ENCODE peak calls at places on chromosomes 7 and 10, in six cellular contexts. One of them, this sample, is unnamed. For H3K4me1, the result is how much of the 10 kb centered on the place peaks cover.

GRCh38 chr7:92135490-92135889 is 1.2 kb upstream of the CYP51A1 start:
- DNase-seq in lung: no peak
- DNase-seq in pancreas: no peak
- DNase-seq in aorta: no peak
- DNase-seq in breast epithelium: no peak
- DNase-seq in PC-3: no peak
- DNase-seq in this sample: peak

GRCh38 chr7:44581426-44581906 is 565 bp downstream of the TMED4 start:
- DNase-seq in lung: no peak
- DNase-seq in pancreas: no peak
- DNase-seq in aorta: no peak
- DNase-seq in breast epithelium: no peak
- DNase-seq in PC-3: no peak
- DNase-seq in this sample: no peak

GRCh38 chr10:42885491-42886270 is 103.1 kb downstream of the BMS1 start:
- DNase-seq in lung: peak
- DNase-seq in pancreas: no peak
- DNase-seq in aorta: peak
- DNase-seq in breast epithelium: no peak
- DNase-seq in PC-3: no peak
- DNase-seq in this sample: no peak

GRCh38 chr7:46565257-46565656 is 644.2 kb upstream of the IGFBP3 start:
- DNase-seq in lung: no peak
- DNase-seq in pancreas: no peak
- DNase-seq in aorta: no peak
- DNase-seq in breast epithelium: no peak
- DNase-seq in PC-3: no peak
- DNase-seq in this sample: no peak

GRCh38 chr10:71357792-71358265 is 38.8 kb downstream of the SLC29A3 start:
- DNase-seq in lung: no peak
- DNase-seq in pancreas: no peak
- DNase-seq in aorta: no peak
- DNase-seq in breast epithelium: no peak
- DNase-seq in PC-3: no peak
- DNase-seq in this sample: peak

GRCh38 chr10:67573484-67573883 is 122.5 kb downstream of the CTNNA3 start:
- DNase-seq in lung: no peak
- DNase-seq in pancreas: no peak
- DNase-seq in aorta: no peak
- DNase-seq in breast epithelium: no peak
- DNase-seq in PC-3: no peak
- DNase-seq in this sample: no peak

GRCh38 chr7:92448185-92448747 is 984 bp downstream of the GATAD1 start:
- DNase-seq in lung: peak
- DNase-seq in pancreas: peak
- DNase-seq in aorta: no peak
- DNase-seq in breast epithelium: no peak
- DNase-seq in PC-3: peak
- DNase-seq in this sample: peak

GRCh38 chr10:110815354-110816004 is 56.2 kb upstream of the PDCD4 start:
- DNase-seq in lung: no peak
- DNase-seq in pancreas: no peak
- DNase-seq in aorta: no peak
- DNase-seq in breast epithelium: no peak
- DNase-seq in PC-3: no peak
- DNase-seq in this sample: no peak

GRCh38 chr10:131012641-131012985 is 298.9 kb downstream of the TCERG1L start:
- DNase-seq in lung: no peak
- DNase-seq in pancreas: no peak
- DNase-seq in aorta: no peak
- DNase-seq in breast epithelium: no peak
- DNase-seq in PC-3: no peak
- DNase-seq in this sample: no peak

GRCh38 chr10:75611972-75612331 is 180.5 kb downstream of the LRMDA start:
- DNase-seq in lung: no peak
- DNase-seq in pancreas: no peak
- DNase-seq in aorta: no peak
- DNase-seq in breast epithelium: no peak
- DNase-seq in PC-3: no peak
- DNase-seq in this sample: no peak

GRCh38 chr7:73308665-73309214 is at the start of gene NSUN5:
- DNase-seq in lung: peak
- DNase-seq in pancreas: peak
- DNase-seq in aorta: peak
- DNase-seq in breast epithelium: peak
- DNase-seq in PC-3: peak
- DNase-seq in this sample: peak

GRCh38 chr7:127895814-127896280 is 135.4 kb downstream of the LRRC4 start:
- DNase-seq in lung: no peak
- DNase-seq in pancreas: no peak
- DNase-seq in aorta: no peak
- DNase-seq in breast epithelium: no peak
- DNase-seq in PC-3: no peak
- DNase-seq in this sample: no peak

GRCh38 chr7:73521636-73522080 is 435 bp downstream of the BAZ1B start:
- DNase-seq in lung: no peak
- DNase-seq in pancreas: peak
- DNase-seq in aorta: peak
- DNase-seq in breast epithelium: peak
- DNase-seq in PC-3: peak
- DNase-seq in this sample: peak

GRCh38 chr10:80535671-80536360 is 1.9 kb upstream of the SH2D4B start:
- DNase-seq in lung: peak
- DNase-seq in pancreas: peak
- DNase-seq in aorta: peak
- DNase-seq in breast epithelium: peak
- DNase-seq in PC-3: no peak
- DNase-seq in this sample: no peak

GRCh38 chr10:126500866-126501265 is 112.6 kb upstream of the ADAM12 start:
- DNase-seq in lung: no peak
- DNase-seq in pancreas: no peak
- DNase-seq in aorta: no peak
- DNase-seq in breast epithelium: no peak
- DNase-seq in PC-3: no peak
- DNase-seq in this sample: peak

GRCh38 chr10:45439365-45439764 is 65.3 kb downstream of the ALOX5 start:
- DNase-seq in lung: no peak
- DNase-seq in pancreas: no peak
- DNase-seq in aorta: no peak
- DNase-seq in breast epithelium: no peak
- DNase-seq in PC-3: no peak
- DNase-seq in this sample: no peak

GRCh38 chr7:151128716-151129115 is 38.8 kb downstream of the GBX1 start:
- DNase-seq in lung: no peak
- DNase-seq in pancreas: no peak
- DNase-seq in aorta: no peak
- DNase-seq in breast epithelium: no peak
- DNase-seq in PC-3: no peak
- DNase-seq in this sample: no peak

GRCh38 chr7:102450242-102450641 is 14.4 kb downstream of the ALKBH4 start:
- DNase-seq in lung: no peak
- DNase-seq in pancreas: no peak
- DNase-seq in aorta: no peak
- DNase-seq in breast epithelium: no peak
- DNase-seq in PC-3: peak
- DNase-seq in this sample: no peak

GRCh38 chr10:102394079-102394800 is 1.3 kb upstream of the NFKB2 start:
- DNase-seq in lung: peak
- DNase-seq in pancreas: peak
- DNase-seq in aorta: peak
- DNase-seq in breast epithelium: peak
- DNase-seq in PC-3: peak
- DNase-seq in this sample: peak

GRCh38 chr7:100213672-100214071 is 6.1 kb upstream of the PVRIG start:
- DNase-seq in lung: no peak
- DNase-seq in pancreas: no peak
- DNase-seq in aorta: peak
- DNase-seq in breast epithelium: no peak
- DNase-seq in PC-3: no peak
- DNase-seq in this sample: no peak

GRCh38 chr10:32489935-32490334 is 44.0 kb downstream of the CCDC7 start:
- DNase-seq in lung: no peak
- DNase-seq in pancreas: no peak
- DNase-seq in aorta: no peak
- DNase-seq in breast epithelium: no peak
- DNase-seq in PC-3: no peak
- DNase-seq in this sample: peak

GRCh38 chr7:109879429-109879828 is 1211.5 kb upstream of the LRRN3 start:
- DNase-seq in lung: no peak
- DNase-seq in pancreas: no peak
- DNase-seq in aorta: no peak
- DNase-seq in breast epithelium: no peak
- DNase-seq in PC-3: no peak
- DNase-seq in this sample: no peak

GRCh38 chr10:104333037-104333727 is 5.1 kb downstream of the ITPRIP start:
- DNase-seq in lung: no peak
- DNase-seq in pancreas: no peak
- DNase-seq in aorta: no peak
- DNase-seq in breast epithelium: peak
- DNase-seq in PC-3: no peak
- DNase-seq in this sample: no peak

GRCh38 chr10:104336829-104337526 is 1.3 kb downstream of the ITPRIP start:
- DNase-seq in lung: no peak
- DNase-seq in pancreas: no peak
- DNase-seq in aorta: no peak
- DNase-seq in breast epithelium: no peak
- DNase-seq in PC-3: no peak
- DNase-seq in this sample: peak

GRCh38 chr10:104333728-104334373 is 4.4 kb downstream of the ITPRIP start:
- DNase-seq in lung: no peak
- DNase-seq in pancreas: no peak
- DNase-seq in aorta: no peak
- DNase-seq in breast epithelium: peak
- DNase-seq in PC-3: no peak
- DNase-seq in this sample: no peak

GRCh38 chr10:104334561-104334960 is 3.7 kb downstream of the ITPRIP start:
- DNase-seq in lung: no peak
- DNase-seq in pancreas: no peak
- DNase-seq in aorta: no peak
- DNase-seq in breast epithelium: no peak
- DNase-seq in PC-3: no peak
- DNase-seq in this sample: no peak

DNA sequence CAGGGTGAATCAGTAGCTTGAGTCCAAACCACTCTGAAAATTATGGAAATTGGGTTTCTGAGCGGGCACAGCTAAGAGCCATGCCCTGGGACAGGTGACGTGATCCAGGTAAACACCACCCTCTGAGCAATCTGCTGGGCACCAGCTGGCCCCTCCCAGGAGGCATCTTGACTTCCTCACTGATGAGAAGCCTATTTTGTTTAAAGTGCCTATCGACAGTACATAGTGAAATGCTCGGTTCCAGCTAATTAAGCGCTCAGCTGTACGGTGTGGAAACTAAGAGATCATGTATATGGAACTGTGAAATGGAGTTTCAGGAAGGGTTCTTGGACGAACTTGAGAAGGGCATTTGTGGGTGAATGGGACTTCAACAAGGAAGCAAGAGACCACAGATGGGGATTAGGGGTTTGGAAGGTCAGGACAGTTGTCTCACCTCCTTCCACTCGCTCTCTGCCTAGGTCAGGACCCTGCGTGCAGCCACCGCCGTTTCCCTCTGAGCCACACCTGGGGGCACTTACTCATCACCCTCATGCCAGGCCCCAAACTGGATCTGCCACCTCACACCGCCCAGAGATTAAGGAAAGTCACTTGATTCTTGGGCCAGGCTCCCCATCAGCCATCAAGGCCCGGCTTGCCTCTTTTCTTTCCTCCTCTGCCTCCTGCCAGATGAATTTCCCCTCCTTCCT is 3.2 kb downstream of the ITPRIP start:
- DNase-seq in lung: no peak
- DNase-seq in pancreas: no peak
- DNase-seq in aorta: no peak
- DNase-seq in breast epithelium: peak
- DNase-seq in PC-3: peak
- DNase-seq in this sample: no peak
- H3K4me1 ChIP-seq in lung: under half
- H3K4me1 ChIP-seq in pancreas: under half
- H3K4me1 ChIP-seq in aorta: under half
- H3K4me1 ChIP-seq in breast epithelium: under half
- H3K4me1 ChIP-seq in PC-3: half or more
- H3K4me1 ChIP-seq in this sample: under half

GRCh38 chr7:20330797-20331230 is at the start of gene ITGB8:
- DNase-seq in lung: peak
- DNase-seq in pancreas: peak
- DNase-seq in aorta: peak
- DNase-seq in breast epithelium: peak
- DNase-seq in PC-3: peak
- DNase-seq in this sample: no peak

GRCh38 chr7:20329389-20330175 is 1.1 kb upstream of the ITGB8 start:
- DNase-seq in lung: peak
- DNase-seq in pancreas: peak
- DNase-seq in aorta: peak
- DNase-seq in breast epithelium: peak
- DNase-seq in PC-3: peak
- DNase-seq in this sample: peak

GRCh38 chr7:20330176-20330796 is 414 bp upstream of the ITGB8 start:
- DNase-seq in lung: peak
- DNase-seq in pancreas: peak
- DNase-seq in aorta: peak
- DNase-seq in breast epithelium: peak
- DNase-seq in PC-3: peak
- DNase-seq in this sample: peak

GRCh38 chr7:20331231-20331880 is 656 bp downstream of the ITGB8 start:
- DNase-seq in lung: peak
- DNase-seq in pancreas: peak
- DNase-seq in aorta: peak
- DNase-seq in breast epithelium: peak
- DNase-seq in PC-3: peak
- DNase-seq in this sample: peak

GRCh38 chr7:20331912-20332317 is 1.2 kb downstream of the ITGB8 start:
- DNase-seq in lung: no peak
- DNase-seq in pancreas: peak
- DNase-seq in aorta: no peak
- DNase-seq in breast epithelium: no peak
- DNase-seq in PC-3: peak
- DNase-seq in this sample: no peak
- H3K4me1 ChIP-seq in lung: under half
- H3K4me1 ChIP-seq in pancreas: under half
- H3K4me1 ChIP-seq in aorta: under half
- H3K4me1 ChIP-seq in breast epithelium: under half
- H3K4me1 ChIP-seq in PC-3: under half
- H3K4me1 ChIP-seq in this sample: under half

DNA sequence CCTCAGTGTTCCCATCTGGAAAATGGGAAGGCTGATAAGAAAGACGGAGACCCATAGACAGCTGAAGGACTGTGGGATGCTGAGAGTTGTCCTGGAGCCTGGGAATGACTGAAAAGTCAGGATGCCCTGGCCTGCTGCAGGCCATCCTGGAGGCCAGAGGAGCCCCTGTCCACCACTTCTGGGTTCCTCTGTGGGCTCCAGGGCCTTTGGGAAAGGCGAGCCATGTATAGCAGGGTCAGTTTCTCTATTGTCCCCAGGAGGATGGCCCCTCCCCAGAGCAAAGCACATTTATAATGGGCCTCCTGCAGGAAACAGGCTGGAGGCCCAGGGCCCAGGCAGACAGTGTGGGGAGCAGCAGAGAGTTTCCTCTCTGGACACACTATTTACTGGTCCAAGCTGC is 471.4 kb upstream of the MGMT start:
- DNase-seq in lung: no peak
- DNase-seq in pancreas: no peak
- DNase-seq in aorta: no peak
- DNase-seq in breast epithelium: no peak
- DNase-seq in PC-3: no peak
- DNase-seq in this sample: no peak
- H3K4me1 ChIP-seq in lung: under half
- H3K4me1 ChIP-seq in pancreas: under half
- H3K4me1 ChIP-seq in aorta: under half
- H3K4me1 ChIP-seq in breast epithelium: under half
- H3K4me1 ChIP-seq in PC-3: under half
- H3K4me1 ChIP-seq in this sample: under half

GRCh38 chr10:14750900-14751575 is 23.7 kb downstream of the FAM107B start:
- DNase-seq in lung: no peak
- DNase-seq in pancreas: no peak
- DNase-seq in aorta: no peak
- DNase-seq in breast epithelium: no peak
- DNase-seq in PC-3: no peak
- DNase-seq in this sample: no peak
- H3K4me1 ChIP-seq in lung: under half
- H3K4me1 ChIP-seq in pancreas: under half
- H3K4me1 ChIP-seq in aorta: under half
- H3K4me1 ChIP-seq in breast epithelium: under half
- H3K4me1 ChIP-seq in PC-3: under half
- H3K4me1 ChIP-seq in this sample: under half